ENCODE peak calls at places on chromosomes 11 and 22, in seven cellular contexts. I is IMR-90, G is K562, O is fibroblast of lung, F is PC-3, H is GM23248, B is neural progenitor cell. V is an unnamed sample.

GRCh38 chr22:50169774-50170341 is 673 bp upstream of the PANX2 start:
- DNase-seq in I (no peak), G (peak; percentile 75), O (no peak), F (peak; percentile 46), H (peak; percentile 52), B (peak; percentile 58), V (no peak)

GRCh38 chr11:128508785-128509518 is 78.4 kb downstream of the ETS1 start:
- DNase-seq in I (peak; percentile 86), G (no peak), O (peak; percentile 88), F (peak; percentile 83), H (peak; percentile 71), B (no peak), V (no peak)

GRCh38 chr11:10490398-10491232 is 35.6 kb downstream of the AMPD3 start:
- DNase-seq in I (peak; percentile 99), G (peak; percentile 93), O (peak; percentile 100), F (peak; percentile 97), H (peak; percentile 97), B (peak; percentile 69), V (peak; percentile 60)

GRCh38 chr11:28482666-28483065 is 374.5 kb downstream of the METTL15 start:
- DNase-seq in I (no peak), G (no peak), O (no peak), F (peak; percentile 67), H (no peak), B (no peak), V (no peak)

GRCh38 chr11:130431806-130432205 is 3.4 kb upstream of the ADAMTS8 start:
- DNase-seq in I (peak; percentile 76), G (no peak), O (peak; percentile 71), F (peak; percentile 45), H (peak; percentile 87), B (no peak), V (no peak)

GRCh38 chr22:38017272-38017920 is 33.0 kb upstream of the SOX10 start:
- DNase-seq in I (peak; percentile 52), G (no peak), O (peak; percentile 54), F (no peak), H (peak; percentile 67), B (no peak), V (peak; percentile 76)

GRCh38 chr22:24994070-24994763 is 41.7 kb downstream of the KIAA1671 start:
- DNase-seq in I (no peak), G (no peak), O (no peak), F (peak; percentile 70), H (peak; percentile 88), B (peak; percentile 31), V (peak; percentile 89)

GRCh38 chr11:2664331-2664730 is 35.5 kb downstream of the KCNQ1OT1 start:
- DNase-seq in I (no peak), G (no peak), O (no peak), F (no peak), H (no peak), B (no peak), V (peak; percentile 6)

GRCh38 chr11:116641561-116642045 is 131.2 kb downstream of the BUD13 start:
- DNase-seq in I (no peak), G (peak; percentile 72), O (no peak), F (peak; percentile 80), H (peak; percentile 32), B (peak; percentile 67), V (peak; percentile 40)

GRCh38 chr11:1574256-1575242 is 2.5 kb upstream of the DUSP8 start:
- DNase-seq in I (peak; percentile 23), G (peak; percentile 75), O (peak; percentile 49), F (peak; percentile 59), H (peak; percentile 74), B (peak; percentile 73), V (peak; percentile 82)

GRCh38 chr11:111541209-111542061 is 915 bp downstream of the LAYN start:
- DNase-seq in I (peak; percentile 92), G (no peak), O (peak; percentile 51), F (no peak), H (peak; percentile 77), B (peak; percentile 52), V (peak; percentile 20)

GRCh38 chr22:44289429-44290171 is 23.2 kb downstream of the SHISAL1 start:
- DNase-seq in I (peak; percentile 49), G (no peak), O (no peak), F (no peak), H (peak; percentile 47), B (peak; percentile 56), V (no peak)

GRCh38 chr11:12175694-12176241 is 65.4 kb downstream of the MICAL2 start:
- DNase-seq in I (peak; percentile 97), G (no peak), O (peak; percentile 76), F (peak; percentile 91), H (peak; percentile 94), B (no peak), V (no peak)

GRCh38 chr11:12677131-12677530 is 2.9 kb downstream of the TEAD1 start:
- DNase-seq in I (no peak), G (no peak), O (peak; percentile 65), F (no peak), H (peak; percentile 35), B (peak; percentile 56), V (no peak)

GRCh38 chr22:42270178-42270511 is 308 bp downstream of the TCF20 start:
- DNase-seq in I (no peak), G (peak; percentile 81), O (no peak), F (peak; percentile 32), H (no peak), B (no peak), V (no peak)

GRCh38 chr11:122159173-122159701 is 43.2 kb upstream of the BLID start:
- DNase-seq in I (peak; percentile 65), G (no peak), O (peak; percentile 84), F (peak; percentile 75), H (peak; percentile 69), B (peak; percentile 42), V (no peak)

DNA sequence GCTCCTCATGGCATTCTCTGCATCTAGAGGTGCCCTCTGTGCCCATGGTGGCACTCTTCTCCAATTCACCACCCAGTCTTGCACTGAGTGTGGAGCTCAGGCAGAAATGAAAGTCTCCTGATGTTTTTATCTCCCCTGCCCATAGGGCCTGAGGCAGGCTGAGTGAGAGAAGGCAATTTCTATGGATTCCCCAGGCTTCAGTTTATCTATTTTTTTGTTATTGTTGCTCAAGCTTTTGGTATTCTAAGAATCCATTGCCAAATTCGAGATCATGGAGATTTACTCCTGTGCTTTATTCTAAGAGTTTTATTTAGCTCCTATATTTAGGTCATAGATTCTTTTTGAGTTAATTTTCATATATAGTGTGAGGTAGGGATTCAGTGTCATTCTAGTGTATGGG is 40.7 kb downstream of the TSPAN18 start:
- DNase-seq in I (peak; percentile 64), G (no peak), O (no peak), F (no peak), H (peak; percentile 56), B (no peak), V (no peak)
- H3K9ac ChIP-seq in I (no peak overlapping the region), G (no peak overlapping the region), O (no peak overlapping the region), F (no peak overlapping the region), H (no peak overlapping the region), B (no peak overlapping the region), V (no peak overlapping the region)

DNA sequence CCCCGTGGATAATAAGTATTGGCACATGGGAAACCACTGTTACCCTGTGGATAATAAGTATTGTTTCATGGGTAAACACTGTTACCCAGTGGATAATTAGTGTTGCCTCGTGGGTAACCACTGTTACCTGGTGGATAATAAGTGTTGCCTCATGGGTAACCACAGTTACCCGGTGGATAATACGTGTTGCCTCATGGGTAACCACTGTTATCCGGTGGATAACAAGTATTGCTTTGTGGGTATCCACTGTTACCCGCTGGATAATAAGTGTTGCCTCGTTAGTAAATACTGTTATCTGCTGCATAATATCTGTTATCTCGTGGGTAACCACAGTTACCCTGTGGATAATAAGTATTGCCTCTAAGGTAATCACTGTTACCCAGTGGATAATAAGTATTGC is 25.5 kb upstream of the NXPE4 start:
- DNase-seq in I (no peak), G (no peak), O (no peak), F (no peak), H (no peak), B (no peak), V (peak; percentile 9)
- H3K9me3 ChIP-seq in I (no peaks in the 10 kb centered on the region), G (peaks cover 9% of the 10 kb centered on the region), O (no peaks in the 10 kb centered on the region), F (peaks cover 53% of the 10 kb centered on the region), H (no peaks in the 10 kb centered on the region), B (peaks cover 11% of the 10 kb centered on the region), V (no peaks in the 10 kb centered on the region)

DNA sequence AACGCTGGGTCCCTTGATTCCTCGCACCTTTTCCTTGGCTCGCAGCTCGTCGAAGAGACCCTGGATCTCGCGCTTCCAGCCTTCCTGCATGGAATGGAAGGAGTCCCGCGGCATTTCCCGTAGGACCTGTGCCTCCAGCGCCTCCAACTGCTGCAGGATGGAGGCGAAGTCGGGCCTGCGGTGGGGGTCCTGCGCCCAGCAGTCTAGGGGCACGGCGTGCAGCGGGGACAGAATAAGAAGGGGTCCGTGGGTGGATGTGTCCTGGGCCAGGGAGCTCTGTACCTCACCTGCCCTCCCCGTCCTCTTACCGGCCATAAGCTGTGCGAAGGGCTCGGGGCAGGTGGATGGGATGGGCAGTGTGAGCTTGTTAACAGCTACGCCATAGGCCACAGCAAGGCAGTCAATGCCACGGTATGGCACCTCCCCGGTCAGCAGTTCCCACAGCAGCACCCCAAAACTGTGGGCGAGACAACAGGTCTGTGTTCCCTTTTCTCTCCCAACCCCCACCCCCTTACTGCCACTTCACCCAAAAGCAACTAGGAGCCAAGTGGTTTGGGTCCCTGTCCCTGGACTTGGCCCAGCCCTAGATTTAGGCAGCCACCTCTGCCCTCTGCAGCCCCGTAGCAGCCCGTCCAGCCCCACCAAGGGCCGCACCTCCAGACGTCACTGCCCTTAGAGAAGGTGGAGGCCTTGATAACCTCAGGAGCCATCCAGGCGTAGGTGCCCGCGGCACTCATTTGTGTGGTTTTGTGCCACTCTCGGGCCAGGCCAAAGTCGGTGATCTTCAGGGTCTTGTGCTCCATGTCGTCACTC is 6.2 kb downstream of the MAP3K11 start:
- DNase-seq in I (no peak), G (no peak), O (no peak), F (no peak), H (no peak), B (no peak), V (no peak)
- H3K9ac ChIP-seq in I (no peak overlapping the region), G (no peak overlapping the region), O (no peak overlapping the region), F (no peak overlapping the region), H (no peak overlapping the region), B (no peak overlapping the region), V (no peak overlapping the region)

GRCh38 chr22:48506506-48507145 is 1321.0 kb downstream of the BRD1 start:
- DNase-seq in I (no peak), G (no peak), O (no peak), F (no peak), H (no peak), B (no peak), V (no peak)

GRCh38 chr22:48503035-48503625 is 1324.5 kb downstream of the BRD1 start:
- DNase-seq in I (no peak), G (no peak), O (no peak), F (no peak), H (no peak), B (no peak), V (no peak)

GRCh38 chr22:48503876-48504275 is 1323.8 kb downstream of the BRD1 start:
- DNase-seq in I (no peak), G (no peak), O (no peak), F (no peak), H (no peak), B (no peak), V (no peak)

GRCh38 chr22:48505891-48506290 is 1321.8 kb downstream of the BRD1 start:
- DNase-seq in I (no peak), G (no peak), O (no peak), F (no peak), H (no peak), B (no peak), V (no peak)

DNA sequence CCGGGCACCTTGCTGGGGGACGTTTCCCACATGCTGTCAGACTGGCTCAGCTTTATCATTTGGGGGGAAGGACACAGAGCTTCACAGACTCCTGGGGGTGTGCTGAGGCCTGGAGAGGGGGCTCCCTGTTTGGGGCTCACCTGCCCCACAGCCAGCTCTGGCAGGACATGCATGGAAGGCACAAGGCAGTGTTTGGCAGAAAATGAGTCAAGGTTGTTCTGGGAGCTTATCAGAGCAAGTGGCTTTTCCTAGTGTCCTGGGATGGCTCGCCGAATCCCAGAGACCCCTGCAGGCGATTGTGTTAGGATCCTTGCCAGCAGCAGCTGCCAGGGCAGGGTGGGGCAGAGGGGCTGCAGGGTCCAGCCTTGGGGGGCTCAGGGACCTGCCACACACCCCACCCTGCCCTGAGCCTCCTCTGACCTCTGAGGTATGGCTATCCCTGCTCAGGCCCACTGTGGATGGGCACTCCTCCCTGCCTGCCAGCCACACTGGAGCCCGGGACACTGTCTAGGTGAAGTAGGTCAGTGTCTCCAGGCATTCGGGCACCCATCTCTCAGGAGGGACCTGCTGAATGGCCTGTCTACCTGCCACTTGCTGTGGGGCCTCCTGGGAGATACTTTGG is 1323.0 kb downstream of the BRD1 start:
- DNase-seq in I (no peak), G (no peak), O (no peak), F (no peak), H (no peak), B (no peak), V (no peak)
- H3K9me3 ChIP-seq in I (peaks cover 54% of the 10 kb centered on the region), G (no peaks in the 10 kb centered on the region), O (no peaks in the 10 kb centered on the region), F (no peaks in the 10 kb centered on the region), H (no peaks in the 10 kb centered on the region), B (no peaks in the 10 kb centered on the region), V (no peaks in the 10 kb centered on the region)